ENCODE peak calls at places on chromosome 22, in six cellular contexts. V is IMR-90, X is neuronal stem cell, A is H9, C is trophoblast cell, I is H1. J is an unnamed sample.

GRCh38 chr22:39311592-39312400 is 7.6 kb downstream of the RPL3 start:
- DNase-seq in X (no peak), I (peak), V (no peak), A (peak), C (no peak), J (no peak)

GRCh38 chr22:35311551-35311999 is 11.9 kb downstream of the TOM1 start:
- DNase-seq in A (no peak), X (no peak), I (no peak), C (no peak), V (no peak), J (no peak)

GRCh38 chr22:21030621-21031544 is 1.5 kb downstream of the SLC7A4 start:
- DNase-seq in I (no peak), C (no peak), A (no peak), X (no peak), V (no peak), J (no peak)

GRCh38 chr22:27032121-27032761 is 374.9 kb downstream of the MIAT start:
- DNase-seq in I (peak), C (no peak), A (peak), X (no peak), V (no peak), J (no peak)

GRCh38 chr22:20011123-20011992 is 5.3 kb downstream of the ARVCF start:
- DNase-seq in V (no peak), C (no peak), I (no peak), A (no peak), X (no peak), J (no peak)

GRCh38 chr22:18148508-18148965 is 1.4 kb upstream of the USP18 start:
- DNase-seq in C (no peak), I (no peak), A (no peak), X (no peak), V (no peak), J (no peak)

GRCh38 chr22:46672731-46673130 is 52.5 kb downstream of the GRAMD4 start:
- DNase-seq in A (no peak), V (no peak), X (no peak), I (no peak), C (peak), J (no peak)

GRCh38 chr22:30312053-30312452 is 14.7 kb downstream of the TBC1D10A start:
- DNase-seq in A (no peak), I (no peak), C (peak), X (no peak), V (peak), J (peak)

GRCh38 chr22:27987557-27987956 is 68.5 kb upstream of the PITPNB start:
- DNase-seq in X (no peak), C (no peak), A (peak), I (no peak), V (peak), J (peak)

GRCh38 chr22:32079110-32080089 is 36.3 kb downstream of the SLC5A1 start:
- DNase-seq in A (peak), V (peak), X (no peak), I (no peak), C (peak), J (peak)

GRCh38 chr22:46460835-46461234 is 76.6 kb downstream of the CELSR1 start:
- DNase-seq in A (no peak), X (no peak), I (no peak), V (no peak), C (no peak), J (no peak)

GRCh38 chr22:35452351-35452781 is 52.4 kb downstream of the MCM5 start:
- DNase-seq in X (no peak), A (no peak), C (no peak), I (no peak), V (no peak), J (no peak)

GRCh38 chr22:37235897-37236607 is 8.0 kb downstream of the RAC2 start:
- DNase-seq in A (no peak), I (no peak), V (no peak), C (no peak), X (no peak), J (no peak)

GRCh38 chr22:37913233-37913721 is 7.2 kb downstream of the MICALL1 start:
- DNase-seq in C (no peak), I (no peak), X (no peak), A (no peak), V (no peak), J (no peak)

GRCh38 chr22:26327306-26327705 is 101.8 kb upstream of the ASPHD2 start:
- DNase-seq in I (no peak), V (no peak), C (no peak), A (no peak), X (no peak), J (no peak)

GRCh38 chr22:33851985-33852384 is 68.3 kb downstream of the LARGE1 start:
- DNase-seq in C (no peak), I (no peak), A (no peak), X (no peak), V (no peak), J (no peak)

GRCh38 chr22:36329217-36330078 is 58.3 kb downstream of the MYH9 start:
- DNase-seq in C (peak), V (peak), I (peak), X (peak), A (peak), J (peak)

GRCh38 chr22:19644314-19645223 is 69.7 kb upstream of the SEPTIN5 start:
- DNase-seq in C (no peak), X (no peak), V (no peak), A (peak), I (no peak), J (no peak)

GRCh38 chr22:38204784-38205183 is 3.0 kb downstream of the MAFF start:
- DNase-seq in A (no peak), I (no peak), X (no peak), C (no peak), V (no peak), J (no peak)

GRCh38 chr22:40728731-40729189 is 49.5 kb downstream of the MCHR1 start:
- DNase-seq in X (no peak), A (no peak), I (no peak), V (no peak), C (peak), J (peak)

GRCh38 chr22:35538801-35539321 is 1.8 kb upstream of the RASD2 start:
- DNase-seq in V (no peak), I (peak), X (no peak), C (peak), A (peak), J (peak)

GRCh38 chr22:36252754-36253522 is at the start of gene APOL1:
- DNase-seq in I (no peak), C (peak), V (peak), A (peak), X (no peak), J (peak)

GRCh38 chr22:27252282-27253049 is 549.1 kb downstream of the MN1 start:
- DNase-seq in V (peak), C (peak), X (no peak), A (no peak), I (no peak), J (peak)

GRCh38 chr22:33599596-33599995 is 320.7 kb downstream of the LARGE1 start:
- DNase-seq in I (no peak), C (no peak), A (no peak), X (no peak), V (no peak), J (no peak)

GRCh38 chr22:24516301-24516737 is 21.2 kb downstream of the UPB1 start:
- DNase-seq in C (peak), A (peak), X (no peak), I (no peak), V (peak), J (peak)

GRCh38 chr22:27682438-27682837 is 119.1 kb downstream of the MN1 start:
- DNase-seq in I (peak), X (no peak), A (peak), V (no peak), C (no peak), J (no peak)

GRCh38 chr22:20244744-20245576 is 23.2 kb downstream of the RTN4R start:
- DNase-seq in X (no peak), V (no peak), I (no peak), C (no peak), A (no peak), J (no peak)

GRCh38 chr22:29268511-29269229 is 602 bp downstream of the EWSR1 start:
- DNase-seq in X (peak), V (peak), A (no peak), C (peak), I (no peak), J (peak)
- H2BK5ac ChIP-seq in X (peak), V (peak), A (peak), C (peak), I (peak), J (peak)

GRCh38 chr22:43088979-43089717 is at the start of gene TTLL1:
- DNase-seq in X (peak), V (peak), C (peak), I (peak), A (peak), J (peak)
- H4K8ac ChIP-seq in X (no peak), V (peak), C (peak), I (no peak), A (no peak), J (peak)

GRCh38 chr22:47933226-47933625 is 1170.8 kb downstream of the TBC1D22A start:
- DNase-seq in C (no peak), I (no peak), X (no peak), A (no peak), V (no peak), J (no peak)

GRCh38 chr22:47928626-47929025 is 1166.2 kb downstream of the TBC1D22A start:
- DNase-seq in A (no peak), C (no peak), V (no peak), I (no peak), X (no peak), J (no peak)

GRCh38 chr22:47929646-47930185 is 1167.3 kb downstream of the TBC1D22A start:
- DNase-seq in C (no peak), I (no peak), V (no peak), X (no peak), A (no peak), J (no peak)

GRCh38 chr22:47927811-47928210 is 1165.4 kb downstream of the TBC1D22A start:
- DNase-seq in C (no peak), I (no peak), X (no peak), V (no peak), A (no peak), J (no peak)

DNA sequence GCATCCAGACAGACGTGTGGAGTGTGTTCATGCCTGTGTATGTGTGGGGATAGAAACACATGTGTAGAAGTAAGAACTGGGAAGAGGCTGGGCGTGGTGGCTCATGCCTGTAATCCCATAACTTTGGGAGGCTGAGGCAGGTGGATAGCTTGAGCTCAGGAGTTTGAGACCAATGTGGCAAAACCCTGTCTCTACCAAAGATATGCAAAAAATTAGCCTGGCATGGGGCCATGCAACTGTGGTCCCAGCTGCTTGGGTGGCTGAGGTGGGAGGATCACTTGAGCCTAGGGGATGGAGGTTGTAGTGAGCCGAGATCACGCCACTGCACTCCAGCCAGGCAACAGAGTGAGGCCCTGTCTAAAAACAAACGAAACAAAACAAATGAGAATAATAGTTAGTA is 1166.6 kb downstream of the TBC1D22A start:
- DNase-seq in V (no peak), X (no peak), I (no peak), C (no peak), A (no peak), J (no peak)
- H4K91ac ChIP-seq in V (no peak), X (no peak), I (no peak), C (no peak), A (no peak), J (no peak)

DNA sequence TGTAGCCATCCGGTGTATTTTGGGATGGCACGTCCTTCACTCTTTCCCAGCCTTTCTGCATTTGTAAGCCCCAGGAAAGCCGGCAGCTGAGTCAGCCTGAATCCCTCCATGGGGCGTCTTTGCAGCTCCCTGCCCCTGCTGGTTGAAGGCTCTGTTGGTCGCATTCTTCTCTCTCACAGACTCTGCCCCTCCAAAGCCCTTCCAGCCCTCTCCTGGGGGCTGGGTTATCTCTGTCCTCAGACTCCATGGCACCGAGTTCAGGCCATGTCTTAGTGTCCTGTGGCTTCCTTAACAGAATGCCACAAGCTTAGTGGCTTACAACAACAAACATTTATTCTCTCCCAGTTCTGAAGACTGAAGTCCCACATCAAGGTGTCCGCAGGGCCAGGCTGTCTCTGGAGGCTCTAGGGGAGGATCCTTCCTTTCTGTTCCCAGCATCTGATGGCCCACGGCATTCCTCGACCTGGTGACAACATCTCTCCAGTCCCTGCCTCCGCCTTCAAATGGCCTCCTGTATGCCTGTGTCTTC is 62.2 kb downstream of the BCR start:
- DNase-seq in A (peak), X (peak), C (no peak), I (peak), V (peak), J (peak)
- H2BK5ac ChIP-seq in A (peak), X (peak), C (no peak), I (peak), V (no peak), J (no peak)